ENCODE peak calls at places on chromosome 6, in eight cellular contexts. W is foreskin fibroblast; A is WTC11; V is OCI-LY7; F is HCT116; K is HFFc6; B is CD8-positive, alpha-beta T cell; L is H9. Y is an unnamed sample.

GRCh38 chr6:110043366-110043994 is 65.4 kb downstream of the GPR6 start:
- DNase-seq in W (no peak), A (no peak), V (no peak), F (no peak), K (no peak), B (no peak), L (no peak), Y (peak)

GRCh38 chr6:144559865-144560603 is 274.9 kb downstream of the UTRN start:
- DNase-seq in W (peak), A (no peak), V (no peak), F (no peak), K (peak), B (peak), L (no peak), Y (no peak)

GRCh38 chr6:127938701-127939100 is 37.8 kb upstream of the THEMIS start:
- DNase-seq in W (peak), A (no peak), V (no peak), F (peak), K (peak), B (no peak), L (no peak), Y (no peak)

GRCh38 chr6:159728552-159728951 is 1.2 kb downstream of the WTAP start:
- DNase-seq in W (no peak), A (no peak), V (peak), F (no peak), K (no peak), B (no peak), L (no peak), Y (no peak)

GRCh38 chr6:52317841-52318581 is 33.5 kb upstream of the MCM3 start:
- DNase-seq in W (peak), A (no peak), V (no peak), F (no peak), K (peak), B (no peak), L (no peak), Y (no peak)

GRCh38 chr6:119541132-119541905 is 191.8 kb upstream of the MAN1A1 start:
- DNase-seq in W (peak), A (no peak), V (no peak), F (peak), K (peak), B (no peak), L (no peak), Y (no peak)

GRCh38 chr6:26493258-26493657 is 6.8 kb upstream of the BTN1A1 start:
- DNase-seq in W (peak), A (no peak), V (peak), F (no peak), K (peak), B (no peak), L (no peak), Y (no peak)

GRCh38 chr6:170026272-170027110 is 264.4 kb downstream of the DLL1 start:
- DNase-seq in W (no peak), A (no peak), V (no peak), F (peak), K (no peak), B (no peak), L (peak), Y (no peak)

GRCh38 chr6:19836799-19837510 is at the start of gene ID4:
- DNase-seq in W (peak), A (peak), V (no peak), F (no peak), K (peak), B (no peak), L (peak), Y (peak)

GRCh38 chr6:125867483-125867935 is 76.7 kb downstream of the NCOA7 start:
- DNase-seq in W (peak), A (peak), V (no peak), F (peak), K (peak), B (no peak), L (peak), Y (no peak)

GRCh38 chr6:143279385-143279784 is 171.1 kb downstream of the ADAT2 start:
- DNase-seq in W (no peak), A (peak), V (peak), F (peak), K (no peak), B (no peak), L (peak), Y (no peak)

GRCh38 chr6:14767176-14767575 is 478.7 kb upstream of the JARID2 start:
- DNase-seq in W (no peak), A (no peak), V (no peak), F (no peak), K (no peak), B (no peak), L (no peak), Y (no peak)

GRCh38 chr6:91166271-91166670 is 579.4 kb upstream of the MAP3K7 start:
- DNase-seq in W (no peak), A (no peak), V (no peak), F (no peak), K (no peak), B (no peak), L (no peak), Y (no peak)

GRCh38 chr6:70706491-70707123 is 38.9 kb downstream of the SMAP1 start:
- DNase-seq in W (peak), A (no peak), V (peak), F (peak), K (peak), B (no peak), L (no peak), Y (no peak)

DNA sequence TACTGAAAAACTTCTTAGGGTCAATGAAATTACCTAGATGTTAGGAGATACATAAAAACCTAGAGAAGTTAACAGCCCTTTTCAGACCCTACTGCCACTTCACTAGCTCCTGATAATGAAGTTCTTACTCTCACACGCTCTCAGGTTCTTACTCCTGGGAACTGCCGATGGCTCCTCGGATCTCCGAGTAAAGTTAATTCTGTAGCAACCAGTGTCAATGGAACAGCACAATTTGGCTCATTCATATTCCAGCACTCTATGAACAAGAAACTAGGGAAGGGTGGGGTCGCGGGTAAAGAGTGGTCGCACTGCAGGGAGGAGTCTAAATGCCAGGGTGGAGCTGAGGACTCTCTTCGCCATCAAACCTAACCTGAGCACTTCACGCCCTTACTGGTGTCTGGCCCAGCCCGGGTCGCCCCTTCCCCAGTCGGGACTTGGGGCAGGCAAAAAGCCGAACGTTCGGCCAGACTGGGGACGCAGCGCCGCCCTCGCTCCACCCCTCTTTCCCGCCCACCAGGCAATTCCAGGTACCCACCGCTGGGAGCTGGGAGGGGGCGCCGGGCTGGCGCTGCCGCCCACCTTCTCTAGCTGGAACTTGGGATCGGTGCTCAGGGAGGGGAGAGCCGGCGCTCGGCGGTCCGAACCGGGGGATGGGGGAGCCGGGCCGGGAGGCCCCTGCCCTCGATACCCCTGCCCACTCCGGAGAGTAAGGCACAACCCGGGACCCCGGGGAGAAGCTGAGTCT is 744 bp downstream of the RAB23 start:
- DNase-seq in W (peak), A (peak), V (peak), F (peak), K (peak), B (peak), L (peak), Y (no peak)
- TF ChIP-seq CTCF in W (peak), A (no peak), V (peak), F (no peak), K (peak), B (peak), L (peak), Y (peak)

DNA sequence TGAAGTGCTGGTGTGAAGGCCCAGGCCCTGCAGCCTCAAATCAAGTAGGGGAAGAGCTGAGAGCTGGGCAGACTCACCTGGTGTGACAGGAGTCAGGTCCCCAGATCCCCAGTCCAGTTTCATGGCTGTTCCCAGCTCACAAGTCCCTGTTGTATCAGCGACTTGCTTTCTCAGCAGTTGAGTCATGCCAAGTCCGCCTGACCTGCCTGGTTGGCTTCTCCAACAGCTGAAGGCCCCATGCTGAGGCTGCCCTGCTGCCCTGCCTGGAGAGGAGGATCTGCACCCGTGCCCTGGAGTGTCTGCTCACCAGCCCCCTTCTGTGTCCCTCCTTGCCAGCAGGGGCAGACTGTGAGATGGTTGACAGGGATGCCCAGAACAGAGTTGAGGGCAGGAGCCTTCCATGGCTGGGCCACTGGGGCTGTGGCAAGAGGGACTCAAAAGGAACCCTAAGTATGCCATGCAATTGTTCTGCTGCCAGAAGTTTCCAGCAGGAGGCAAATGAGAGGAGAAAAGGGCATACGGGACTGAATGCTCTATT is 39.3 kb upstream of the TRAF3IP2 start:
- DNase-seq in W (no peak), A (no peak), V (no peak), F (no peak), K (no peak), B (no peak), L (no peak), Y (peak)
- TF ChIP-seq CTCF in W (no peak), A (no peak), V (no peak), F (no peak), K (peak), B (no peak), L (no peak), Y (no peak)

DNA sequence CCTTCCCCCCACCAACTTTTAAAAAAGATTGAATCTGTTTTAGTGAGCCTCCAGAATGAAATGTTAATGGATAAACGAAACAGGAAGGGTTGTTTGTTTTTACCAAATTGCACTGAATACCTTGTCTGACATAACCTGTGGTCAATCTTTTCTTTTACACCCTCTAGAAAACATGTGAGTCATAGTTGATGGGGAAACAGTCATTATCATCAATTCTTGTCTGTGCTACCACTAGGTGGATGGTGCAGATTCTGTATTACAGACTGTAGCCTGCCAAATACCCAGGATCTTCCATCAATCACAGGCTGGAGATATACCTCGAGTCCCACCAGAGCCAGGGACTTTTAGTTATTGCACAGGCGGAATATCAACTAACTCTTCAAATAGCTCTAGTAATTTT is 29.5 kb upstream of the PKIB start:
- DNase-seq in W (no peak), A (no peak), V (no peak), F (peak), K (no peak), B (no peak), L (no peak), Y (no peak)
- TF ChIP-seq CTCF in W (no peak), A (no peak), V (peak), F (peak), K (no peak), B (no peak), L (peak), Y (no peak)

DNA sequence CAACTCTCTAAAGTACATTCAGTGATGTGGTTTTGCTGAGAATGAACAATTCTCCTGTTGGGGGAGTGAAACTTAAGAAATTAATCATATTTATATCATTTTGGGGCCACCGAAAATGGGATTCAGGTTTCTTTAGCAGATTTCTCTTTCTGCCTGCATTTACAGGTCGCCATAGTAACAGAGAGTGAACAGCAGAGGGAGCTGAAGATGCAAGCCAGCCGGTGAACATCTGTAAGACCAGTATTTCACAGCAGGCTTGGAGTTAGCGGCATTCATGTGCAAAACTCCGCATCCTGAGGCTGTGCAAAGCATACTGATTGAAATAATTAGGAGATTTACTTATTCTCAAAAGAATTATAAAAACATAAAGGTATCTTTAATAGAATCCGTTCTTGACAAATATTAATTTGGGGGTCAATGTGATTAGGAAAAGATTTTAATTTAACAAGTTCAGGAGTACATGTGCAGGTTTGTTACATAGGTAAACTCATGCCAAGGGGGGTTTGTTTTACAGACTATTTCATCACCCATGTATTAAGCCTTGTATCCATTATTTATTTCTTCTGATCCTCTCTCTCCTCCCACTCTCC is 17.9 kb upstream of the HSF2 start:
- DNase-seq in W (peak), A (peak), V (peak), F (peak), K (peak), B (peak), L (peak), Y (peak)
- TF ChIP-seq CTCF in W (peak), A (peak), V (peak), F (peak), K (peak), B (peak), L (peak), Y (peak)

Y was measured in osteocyte.